ENCODE peak calls at places on chromosome 18, in eight cellular contexts. One of them, this sample, is unnamed.

GRCh38 chr18:51195602-51196115 is 1.8 kb downstream of the MEX3C start:
- DNase-seq in psoas muscle: no peak
- DNase-seq in activated T-cell treated with anti-CD3 and anti-CD28 coated beads for 24 hours: no peak
- DNase-seq in ACHN: peak
- DNase-seq in NCI-H1417: peak
- DNase-seq in GM23338: peak
- DNase-seq in RPMI7951: peak
- DNase-seq in NCI-H2029: peak
- DNase-seq in this sample: no peak

GRCh38 chr18:9951022-9951859 is 37.4 kb downstream of the VAPA start:
- DNase-seq in psoas muscle: no peak
- DNase-seq in NCI-H2029: no peak
- DNase-seq in RPMI7951: peak
- DNase-seq in GM23338: peak
- DNase-seq in activated T-cell treated with anti-CD3 and anti-CD28 coated beads for 24 hours: no peak
- DNase-seq in ACHN: peak
- DNase-seq in NCI-H1417: no peak
- DNase-seq in this sample: peak

GRCh38 chr18:36212301-36212977 is 25.1 kb downstream of the MOCOS start:
- DNase-seq in activated T-cell treated with anti-CD3 and anti-CD28 coated beads for 24 hours: no peak
- DNase-seq in ACHN: no peak
- DNase-seq in NCI-H2029: no peak
- DNase-seq in psoas muscle: no peak
- DNase-seq in RPMI7951: peak
- DNase-seq in NCI-H1417: no peak
- DNase-seq in GM23338: no peak
- DNase-seq in this sample: no peak

GRCh38 chr18:41266214-41266613 is 688.8 kb upstream of the PIK3C3 start:
- DNase-seq in ACHN: no peak
- DNase-seq in GM23338: no peak
- DNase-seq in NCI-H1417: no peak
- DNase-seq in NCI-H2029: no peak
- DNase-seq in RPMI7951: no peak
- DNase-seq in psoas muscle: no peak
- DNase-seq in activated T-cell treated with anti-CD3 and anti-CD28 coated beads for 24 hours: no peak
- DNase-seq in this sample: no peak

GRCh38 chr18:54679318-54680149 is 88.5 kb downstream of the DYNAP start:
- DNase-seq in NCI-H2029: no peak
- DNase-seq in NCI-H1417: peak
- DNase-seq in activated T-cell treated with anti-CD3 and anti-CD28 coated beads for 24 hours: no peak
- DNase-seq in ACHN: peak
- DNase-seq in GM23338: peak
- DNase-seq in psoas muscle: no peak
- DNase-seq in RPMI7951: peak
- DNase-seq in this sample: peak

GRCh38 chr18:5582849-5583667 is 39.3 kb upstream of the EPB41L3 start:
- DNase-seq in psoas muscle: no peak
- DNase-seq in NCI-H1417: no peak
- DNase-seq in activated T-cell treated with anti-CD3 and anti-CD28 coated beads for 24 hours: no peak
- DNase-seq in NCI-H2029: no peak
- DNase-seq in ACHN: peak
- DNase-seq in GM23338: no peak
- DNase-seq in RPMI7951: peak
- DNase-seq in this sample: no peak

GRCh38 chr18:53698907-53699306 is 525.6 kb downstream of the MBD2 start:
- DNase-seq in psoas muscle: no peak
- DNase-seq in NCI-H1417: peak
- DNase-seq in ACHN: peak
- DNase-seq in activated T-cell treated with anti-CD3 and anti-CD28 coated beads for 24 hours: no peak
- DNase-seq in RPMI7951: peak
- DNase-seq in GM23338: peak
- DNase-seq in NCI-H2029: no peak
- DNase-seq in this sample: no peak

GRCh38 chr18:76223403-76223802 is 271.6 kb downstream of the ZNF516 start:
- DNase-seq in ACHN: no peak
- DNase-seq in activated T-cell treated with anti-CD3 and anti-CD28 coated beads for 24 hours: no peak
- DNase-seq in psoas muscle: no peak
- DNase-seq in RPMI7951: no peak
- DNase-seq in NCI-H2029: no peak
- DNase-seq in GM23338: no peak
- DNase-seq in NCI-H1417: no peak
- DNase-seq in this sample: no peak

GRCh38 chr18:42760290-42760689 is 355.2 kb downstream of the RIT2 start:
- DNase-seq in NCI-H2029: no peak
- DNase-seq in GM23338: no peak
- DNase-seq in RPMI7951: no peak
- DNase-seq in NCI-H1417: no peak
- DNase-seq in ACHN: no peak
- DNase-seq in activated T-cell treated with anti-CD3 and anti-CD28 coated beads for 24 hours: no peak
- DNase-seq in psoas muscle: no peak
- DNase-seq in this sample: no peak

GRCh38 chr18:3879836-3880120 is 429.8 kb downstream of the TGIF1 start:
- DNase-seq in psoas muscle: no peak
- DNase-seq in RPMI7951: no peak
- DNase-seq in NCI-H2029: no peak
- DNase-seq in ACHN: no peak
- DNase-seq in GM23338: no peak
- DNase-seq in NCI-H1417: no peak
- DNase-seq in activated T-cell treated with anti-CD3 and anti-CD28 coated beads for 24 hours: no peak
- DNase-seq in this sample: no peak

GRCh38 chr18:77087391-77088141 is 45.0 kb downstream of the MBP start:
- DNase-seq in NCI-H2029: no peak
- DNase-seq in activated T-cell treated with anti-CD3 and anti-CD28 coated beads for 24 hours: no peak
- DNase-seq in GM23338: peak
- DNase-seq in RPMI7951: no peak
- DNase-seq in psoas muscle: peak
- DNase-seq in ACHN: no peak
- DNase-seq in NCI-H1417: no peak
- DNase-seq in this sample: no peak

GRCh38 chr18:6963452-6964097 is 154.0 kb downstream of the LAMA1 start:
- DNase-seq in NCI-H2029: no peak
- DNase-seq in GM23338: no peak
- DNase-seq in activated T-cell treated with anti-CD3 and anti-CD28 coated beads for 24 hours: no peak
- DNase-seq in NCI-H1417: no peak
- DNase-seq in psoas muscle: no peak
- DNase-seq in RPMI7951: no peak
- DNase-seq in ACHN: no peak
- DNase-seq in this sample: no peak

GRCh38 chr18:23627325-23627724 is 35.4 kb downstream of the ANKRD29 start:
- DNase-seq in psoas muscle: no peak
- DNase-seq in activated T-cell treated with anti-CD3 and anti-CD28 coated beads for 24 hours: no peak
- DNase-seq in NCI-H2029: peak
- DNase-seq in GM23338: no peak
- DNase-seq in ACHN: peak
- DNase-seq in NCI-H1417: peak
- DNase-seq in RPMI7951: peak
- DNase-seq in this sample: no peak

GRCh38 chr18:3162181-3162580 is 57.6 kb downstream of the MYOM1 start:
- DNase-seq in NCI-H2029: no peak
- DNase-seq in GM23338: peak
- DNase-seq in RPMI7951: peak
- DNase-seq in psoas muscle: no peak
- DNase-seq in ACHN: no peak
- DNase-seq in activated T-cell treated with anti-CD3 and anti-CD28 coated beads for 24 hours: no peak
- DNase-seq in NCI-H1417: no peak
- DNase-seq in this sample: no peak

GRCh38 chr18:31648966-31649429 is 35.4 kb downstream of the B4GALT6 start:
- DNase-seq in GM23338: no peak
- DNase-seq in NCI-H1417: no peak
- DNase-seq in psoas muscle: no peak
- DNase-seq in NCI-H2029: no peak
- DNase-seq in activated T-cell treated with anti-CD3 and anti-CD28 coated beads for 24 hours: no peak
- DNase-seq in ACHN: peak
- DNase-seq in RPMI7951: peak
- DNase-seq in this sample: no peak

GRCh38 chr18:58788971-58789797 is 75.5 kb upstream of the ZNF532 start:
- DNase-seq in NCI-H1417: no peak
- DNase-seq in GM23338: no peak
- DNase-seq in activated T-cell treated with anti-CD3 and anti-CD28 coated beads for 24 hours: no peak
- DNase-seq in psoas muscle: peak
- DNase-seq in NCI-H2029: no peak
- DNase-seq in ACHN: no peak
- DNase-seq in RPMI7951: peak
- DNase-seq in this sample: no peak

GRCh38 chr18:78798402-78799175 is 181.0 kb upstream of the SALL3 start:
- DNase-seq in ACHN: no peak
- DNase-seq in psoas muscle: no peak
- DNase-seq in RPMI7951: no peak
- DNase-seq in activated T-cell treated with anti-CD3 and anti-CD28 coated beads for 24 hours: no peak
- DNase-seq in GM23338: no peak
- DNase-seq in NCI-H1417: no peak
- DNase-seq in NCI-H2029: no peak
- DNase-seq in this sample: no peak

GRCh38 chr18:9831046-9831722 is 54.6 kb upstream of the TXNDC2 start:
- DNase-seq in NCI-H1417: no peak
- DNase-seq in activated T-cell treated with anti-CD3 and anti-CD28 coated beads for 24 hours: no peak
- DNase-seq in NCI-H2029: no peak
- DNase-seq in GM23338: no peak
- DNase-seq in psoas muscle: no peak
- DNase-seq in ACHN: no peak
- DNase-seq in RPMI7951: no peak
- DNase-seq in this sample: no peak

GRCh38 chr18:59325965-59326364 is 7.5 kb upstream of the CPLX4 start:
- DNase-seq in GM23338: no peak
- DNase-seq in NCI-H2029: no peak
- DNase-seq in activated T-cell treated with anti-CD3 and anti-CD28 coated beads for 24 hours: no peak
- DNase-seq in NCI-H1417: no peak
- DNase-seq in psoas muscle: no peak
- DNase-seq in RPMI7951: no peak
- DNase-seq in ACHN: no peak
- DNase-seq in this sample: no peak

GRCh38 chr18:75207298-75208054 is 1.5 kb downstream of the PTGR3 start:
- DNase-seq in RPMI7951: peak
- DNase-seq in activated T-cell treated with anti-CD3 and anti-CD28 coated beads for 24 hours: peak
- DNase-seq in GM23338: no peak
- DNase-seq in NCI-H1417: no peak
- DNase-seq in NCI-H2029: no peak
- DNase-seq in psoas muscle: no peak
- DNase-seq in ACHN: peak
- DNase-seq in this sample: no peak

GRCh38 chr18:46213295-46213694 is 109.1 kb downstream of the HAUS1 start:
- DNase-seq in ACHN: peak
- DNase-seq in NCI-H2029: no peak
- DNase-seq in GM23338: peak
- DNase-seq in NCI-H1417: no peak
- DNase-seq in RPMI7951: peak
- DNase-seq in activated T-cell treated with anti-CD3 and anti-CD28 coated beads for 24 hours: no peak
- DNase-seq in psoas muscle: no peak
- DNase-seq in this sample: peak

GRCh38 chr18:24876266-24876665 is 415.8 kb downstream of the HRH4 start:
- DNase-seq in NCI-H1417: no peak
- DNase-seq in GM23338: no peak
- DNase-seq in RPMI7951: peak
- DNase-seq in NCI-H2029: no peak
- DNase-seq in ACHN: no peak
- DNase-seq in activated T-cell treated with anti-CD3 and anti-CD28 coated beads for 24 hours: no peak
- DNase-seq in psoas muscle: no peak
- DNase-seq in this sample: no peak

GRCh38 chr18:36015629-36016028 is 43.1 kb downstream of the RMP24 start:
- DNase-seq in GM23338: no peak
- DNase-seq in ACHN: no peak
- DNase-seq in NCI-H2029: no peak
- DNase-seq in NCI-H1417: no peak
- DNase-seq in activated T-cell treated with anti-CD3 and anti-CD28 coated beads for 24 hours: no peak
- DNase-seq in RPMI7951: no peak
- DNase-seq in psoas muscle: no peak
- DNase-seq in this sample: no peak

GRCh38 chr18:5556317-5556974 is 12.6 kb upstream of the EPB41L3 start:
- DNase-seq in GM23338: no peak
- DNase-seq in NCI-H1417: no peak
- DNase-seq in RPMI7951: peak
- DNase-seq in psoas muscle: peak
- DNase-seq in NCI-H2029: no peak
- DNase-seq in ACHN: peak
- DNase-seq in activated T-cell treated with anti-CD3 and anti-CD28 coated beads for 24 hours: no peak
- DNase-seq in this sample: no peak

GRCh38 chr18:9712130-9712577 is 4.1 kb downstream of the RAB31 start:
- DNase-seq in psoas muscle: no peak
- DNase-seq in NCI-H1417: no peak
- DNase-seq in NCI-H2029: no peak
- DNase-seq in ACHN: no peak
- DNase-seq in activated T-cell treated with anti-CD3 and anti-CD28 coated beads for 24 hours: no peak
- DNase-seq in RPMI7951: no peak
- DNase-seq in GM23338: no peak
- DNase-seq in this sample: no peak

GRCh38 chr18:48887294-48887904 is 63.4 kb downstream of the SMAD7 start:
- DNase-seq in GM23338: no peak
- DNase-seq in NCI-H1417: no peak
- DNase-seq in NCI-H2029: no peak
- DNase-seq in ACHN: no peak
- DNase-seq in psoas muscle: no peak
- DNase-seq in activated T-cell treated with anti-CD3 and anti-CD28 coated beads for 24 hours: no peak
- DNase-seq in RPMI7951: no peak
- DNase-seq in this sample: no peak

GRCh38 chr18:59672125-59672769 is 25.0 kb downstream of the CCBE1 start:
- DNase-seq in psoas muscle: no peak
- DNase-seq in ACHN: peak
- DNase-seq in GM23338: no peak
- DNase-seq in RPMI7951: peak
- DNase-seq in NCI-H1417: peak
- DNase-seq in NCI-H2029: peak
- DNase-seq in activated T-cell treated with anti-CD3 and anti-CD28 coated beads for 24 hours: no peak
- DNase-seq in this sample: no peak

GRCh38 chr18:32201936-32202335 is 12.1 kb downstream of the MEP1B start:
- DNase-seq in NCI-H1417: no peak
- DNase-seq in GM23338: no peak
- DNase-seq in psoas muscle: no peak
- DNase-seq in NCI-H2029: no peak
- DNase-seq in ACHN: no peak
- DNase-seq in RPMI7951: no peak
- DNase-seq in activated T-cell treated with anti-CD3 and anti-CD28 coated beads for 24 hours: no peak
- DNase-seq in this sample: no peak

GRCh38 chr18:57059366-57059765 is 87.5 kb upstream of the BOD1L2 start:
- DNase-seq in NCI-H2029: no peak
- DNase-seq in psoas muscle: no peak
- DNase-seq in NCI-H1417: no peak
- DNase-seq in activated T-cell treated with anti-CD3 and anti-CD28 coated beads for 24 hours: no peak
- DNase-seq in GM23338: no peak
- DNase-seq in ACHN: no peak
- DNase-seq in RPMI7951: no peak
- DNase-seq in this sample: no peak